ENCODE peak calls at places on chromosome 22, in nine cellular contexts. One of them, this sample, is unnamed.

GRCh38 chr22:17266261-17266971 is 47.2 kb upstream of the ADA2 start:
- DNase-seq in cardiac muscle cell: peak; percentile 26
- DNase-seq in fibroblast of lung: no peak
- DNase-seq in tibial nerve: no peak
- DNase-seq in left lung: no peak
- DNase-seq in left ventricle myocardium inferior: peak; percentile 45
- DNase-seq in psoas muscle: peak; percentile 64
- DNase-seq in breast epithelium: no peak
- DNase-seq in adrenal gland: no peak
- DNase-seq in this sample: peak; percentile 68

GRCh38 chr22:25892678-25893077 is 150.7 kb downstream of the MYO18B start:
- DNase-seq in cardiac muscle cell: no peak
- DNase-seq in psoas muscle: no peak
- DNase-seq in tibial nerve: no peak
- DNase-seq in left ventricle myocardium inferior: no peak
- DNase-seq in left lung: no peak
- DNase-seq in fibroblast of lung: no peak
- DNase-seq in adrenal gland: no peak
- DNase-seq in breast epithelium: no peak
- DNase-seq in this sample: no peak

GRCh38 chr22:31313366-31314147 is 21.3 kb upstream of the PIK3IP1 start:
- DNase-seq in adrenal gland: peak; percentile 89
- DNase-seq in tibial nerve: peak; percentile 52
- DNase-seq in breast epithelium: peak; percentile 89
- DNase-seq in cardiac muscle cell: peak; percentile 89
- DNase-seq in left ventricle myocardium inferior: peak; percentile 57
- DNase-seq in psoas muscle: peak; percentile 69
- DNase-seq in left lung: no peak
- DNase-seq in fibroblast of lung: peak; percentile 61
- DNase-seq in this sample: peak; percentile 89

GRCh38 chr22:48676266-48677167 is 1151.2 kb downstream of the BRD1 start:
- DNase-seq in cardiac muscle cell: no peak
- DNase-seq in fibroblast of lung: no peak
- DNase-seq in tibial nerve: no peak
- DNase-seq in adrenal gland: no peak
- DNase-seq in breast epithelium: no peak
- DNase-seq in left lung: peak; percentile 51
- DNase-seq in psoas muscle: peak; percentile 32
- DNase-seq in left ventricle myocardium inferior: no peak
- DNase-seq in this sample: no peak

GRCh38 chr22:26777402-26777801 is 120.0 kb downstream of the MIAT start:
- DNase-seq in cardiac muscle cell: peak; percentile 25
- DNase-seq in breast epithelium: no peak
- DNase-seq in left ventricle myocardium inferior: no peak
- DNase-seq in tibial nerve: no peak
- DNase-seq in psoas muscle: no peak
- DNase-seq in fibroblast of lung: peak; percentile 59
- DNase-seq in left lung: no peak
- DNase-seq in adrenal gland: peak; percentile 89
- DNase-seq in this sample: no peak

GRCh38 chr22:49380095-49380827 is 447.4 kb downstream of the BRD1 start:
- DNase-seq in left lung: no peak
- DNase-seq in adrenal gland: no peak
- DNase-seq in fibroblast of lung: no peak
- DNase-seq in tibial nerve: no peak
- DNase-seq in psoas muscle: no peak
- DNase-seq in breast epithelium: peak; percentile 6
- DNase-seq in left ventricle myocardium inferior: no peak
- DNase-seq in cardiac muscle cell: no peak
- DNase-seq in this sample: no peak

GRCh38 chr22:41995211-41995610 is 3.4 kb upstream of the WBP2NL start:
- DNase-seq in tibial nerve: no peak
- DNase-seq in cardiac muscle cell: no peak
- DNase-seq in left ventricle myocardium inferior: no peak
- DNase-seq in left lung: no peak
- DNase-seq in adrenal gland: no peak
- DNase-seq in breast epithelium: peak; percentile 25
- DNase-seq in psoas muscle: no peak
- DNase-seq in fibroblast of lung: no peak
- DNase-seq in this sample: no peak

GRCh38 chr22:33210129-33210784 is 152.1 kb upstream of the SYN3 start:
- DNase-seq in breast epithelium: no peak
- DNase-seq in psoas muscle: no peak
- DNase-seq in cardiac muscle cell: peak; percentile 48
- DNase-seq in left lung: no peak
- DNase-seq in tibial nerve: no peak
- DNase-seq in left ventricle myocardium inferior: no peak
- DNase-seq in fibroblast of lung: peak; percentile 5
- DNase-seq in adrenal gland: peak; percentile 29
- DNase-seq in this sample: no peak

GRCh38 chr22:32674925-32675825 is 126.3 kb upstream of the TIMP3 start:
- DNase-seq in cardiac muscle cell: peak; percentile 34
- DNase-seq in psoas muscle: peak; percentile 62
- DNase-seq in tibial nerve: no peak
- DNase-seq in left ventricle myocardium inferior: peak; percentile 36
- DNase-seq in adrenal gland: no peak
- DNase-seq in breast epithelium: no peak
- DNase-seq in left lung: no peak
- DNase-seq in fibroblast of lung: no peak
- DNase-seq in this sample: no peak

GRCh38 chr22:40397436-40397835 is 27.0 kb downstream of the SGSM3 start:
- DNase-seq in fibroblast of lung: peak; percentile 59
- DNase-seq in tibial nerve: no peak
- DNase-seq in breast epithelium: no peak
- DNase-seq in adrenal gland: no peak
- DNase-seq in cardiac muscle cell: peak; percentile 58
- DNase-seq in left ventricle myocardium inferior: no peak
- DNase-seq in left lung: peak; percentile 21
- DNase-seq in psoas muscle: no peak
- DNase-seq in this sample: no peak

GRCh38 chr22:30420401-30421178 is 5.0 kb upstream of the MTFP1 start:
- DNase-seq in cardiac muscle cell: peak; percentile 88
- DNase-seq in breast epithelium: no peak
- DNase-seq in left ventricle myocardium inferior: no peak
- DNase-seq in tibial nerve: no peak
- DNase-seq in fibroblast of lung: peak; percentile 96
- DNase-seq in left lung: no peak
- DNase-seq in psoas muscle: no peak
- DNase-seq in adrenal gland: no peak
- DNase-seq in this sample: no peak

DNA sequence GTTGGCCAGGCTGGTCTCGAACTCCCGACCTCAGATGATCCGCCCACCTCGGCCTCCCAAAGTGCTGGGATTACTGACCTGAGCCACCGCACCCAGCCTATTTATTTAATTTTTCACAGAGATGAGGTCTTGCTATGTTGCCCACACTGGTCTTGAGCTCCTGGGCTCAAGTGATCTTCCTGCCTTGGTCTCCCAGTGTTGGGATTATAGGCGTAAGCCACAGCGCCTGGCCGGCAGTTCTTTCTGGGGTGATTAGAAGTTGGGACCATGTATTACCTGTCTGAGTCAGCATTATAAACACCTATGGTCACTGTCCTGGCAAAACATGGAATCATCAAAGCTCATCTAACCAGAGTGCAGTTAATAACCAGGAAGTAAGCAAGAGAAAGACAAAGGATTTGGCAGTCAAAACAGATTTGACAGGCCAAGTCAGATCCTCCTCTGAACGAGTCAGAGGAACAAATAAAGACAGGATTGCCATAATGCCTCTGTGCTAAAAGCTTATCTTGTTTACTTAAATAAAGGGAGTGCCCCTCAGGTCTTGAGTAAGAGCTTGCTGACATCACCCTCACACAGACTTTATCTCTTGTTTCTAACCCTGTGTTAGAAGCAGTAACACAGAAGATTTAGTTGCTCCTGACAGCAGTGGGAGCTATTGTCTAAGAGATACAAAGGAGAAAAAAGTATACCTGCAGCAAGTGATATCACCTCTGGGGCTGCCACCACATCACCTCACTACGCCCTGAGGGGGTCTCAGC is 3.7 kb downstream of the SERPIND1 start:
- DNase-seq in cardiac muscle cell: peak; percentile 95
- DNase-seq in tibial nerve: no peak
- DNase-seq in psoas muscle: no peak
- DNase-seq in adrenal gland: peak; percentile 64
- DNase-seq in left ventricle myocardium inferior: no peak
- DNase-seq in breast epithelium: no peak
- DNase-seq in left lung: no peak
- DNase-seq in fibroblast of lung: peak; percentile 88
- DNase-seq in this sample: peak; percentile 64
- TF ChIP-seq CTCF in cardiac muscle cell: peak; percentile 28
- TF ChIP-seq CTCF in tibial nerve: no peak
- TF ChIP-seq CTCF in psoas muscle: no peak
- TF ChIP-seq CTCF in adrenal gland: no peak
- TF ChIP-seq CTCF in left ventricle myocardium inferior: no peak
- TF ChIP-seq CTCF in breast epithelium: no peak
- TF ChIP-seq CTCF in left lung: no peak
- TF ChIP-seq CTCF in fibroblast of lung: no peak
- TF ChIP-seq CTCF in this sample: no peak

GRCh38 chr22:20191000-20191515 is 40.2 kb upstream of the CCDC188 start:
- DNase-seq in breast epithelium: no peak
- DNase-seq in tibial nerve: no peak
- DNase-seq in adrenal gland: no peak
- DNase-seq in left lung: no peak
- DNase-seq in fibroblast of lung: no peak
- DNase-seq in cardiac muscle cell: no peak
- DNase-seq in psoas muscle: no peak
- DNase-seq in left ventricle myocardium inferior: no peak
- DNase-seq in this sample: no peak

GRCh38 chr22:20192293-20192971 is 41.6 kb upstream of the CCDC188 start:
- DNase-seq in cardiac muscle cell: no peak
- DNase-seq in adrenal gland: no peak
- DNase-seq in left ventricle myocardium inferior: no peak
- DNase-seq in left lung: no peak
- DNase-seq in breast epithelium: no peak
- DNase-seq in fibroblast of lung: no peak
- DNase-seq in tibial nerve: no peak
- DNase-seq in psoas muscle: no peak
- DNase-seq in this sample: no peak

GRCh38 chr22:20192972-20193760 is 42.3 kb upstream of the CCDC188 start:
- DNase-seq in fibroblast of lung: no peak
- DNase-seq in cardiac muscle cell: no peak
- DNase-seq in left ventricle myocardium inferior: no peak
- DNase-seq in psoas muscle: no peak
- DNase-seq in adrenal gland: no peak
- DNase-seq in breast epithelium: no peak
- DNase-seq in left lung: no peak
- DNase-seq in tibial nerve: no peak
- DNase-seq in this sample: no peak

GRCh38 chr22:20193761-20194494 is 43.1 kb upstream of the CCDC188 start:
- DNase-seq in left lung: no peak
- DNase-seq in breast epithelium: no peak
- DNase-seq in left ventricle myocardium inferior: no peak
- DNase-seq in cardiac muscle cell: no peak
- DNase-seq in adrenal gland: no peak
- DNase-seq in psoas muscle: no peak
- DNase-seq in fibroblast of lung: no peak
- DNase-seq in tibial nerve: no peak
- DNase-seq in this sample: no peak

GRCh38 chr22:20191803-20192202 is 40.9 kb upstream of the CCDC188 start:
- DNase-seq in cardiac muscle cell: no peak
- DNase-seq in left ventricle myocardium inferior: no peak
- DNase-seq in breast epithelium: no peak
- DNase-seq in left lung: no peak
- DNase-seq in adrenal gland: no peak
- DNase-seq in fibroblast of lung: no peak
- DNase-seq in psoas muscle: no peak
- DNase-seq in tibial nerve: no peak
- DNase-seq in this sample: no peak
- H3K4me1 ChIP-seq in cardiac muscle cell: no peaks in the 10 kb centered on the region
- H3K4me1 ChIP-seq in left ventricle myocardium inferior: no peaks in the 10 kb centered on the region
- H3K4me1 ChIP-seq in breast epithelium: no peaks in the 10 kb centered on the region
- H3K4me1 ChIP-seq in left lung: no peaks in the 10 kb centered on the region
- H3K4me1 ChIP-seq in adrenal gland: no peaks in the 10 kb centered on the region
- H3K4me1 ChIP-seq in fibroblast of lung: no peaks in the 10 kb centered on the region
- H3K4me1 ChIP-seq in psoas muscle: no peaks in the 10 kb centered on the region
- H3K4me1 ChIP-seq in tibial nerve: no peaks in the 10 kb centered on the region
- H3K4me1 ChIP-seq in this sample: no peaks in the 10 kb centered on the region

GRCh38 chr22:43158778-43159483 is 7.6 kb downstream of the TSPO start:
- DNase-seq in left lung: no peak
- DNase-seq in cardiac muscle cell: no peak
- DNase-seq in breast epithelium: no peak
- DNase-seq in tibial nerve: no peak
- DNase-seq in fibroblast of lung: no peak
- DNase-seq in psoas muscle: peak; percentile 52
- DNase-seq in left ventricle myocardium inferior: no peak
- DNase-seq in adrenal gland: no peak
- DNase-seq in this sample: peak; percentile 32
- H3K9me3 ChIP-seq in left lung: no peaks in the 10 kb centered on the region
- H3K9me3 ChIP-seq in cardiac muscle cell: no peaks in the 10 kb centered on the region
- H3K9me3 ChIP-seq in breast epithelium: no peaks in the 10 kb centered on the region
- H3K9me3 ChIP-seq in tibial nerve: no peaks in the 10 kb centered on the region
- H3K9me3 ChIP-seq in fibroblast of lung: no peaks in the 10 kb centered on the region
- H3K9me3 ChIP-seq in psoas muscle: no peaks in the 10 kb centered on the region
- H3K9me3 ChIP-seq in left ventricle myocardium inferior: no peaks in the 10 kb centered on the region
- H3K9me3 ChIP-seq in adrenal gland: no peaks in the 10 kb centered on the region
- H3K9me3 ChIP-seq in this sample: no peaks in the 10 kb centered on the region

GRCh38 chr22:37824674-37825641 is 1.8 kb downstream of the GALR3 start:
- DNase-seq in fibroblast of lung: peak; percentile 50
- DNase-seq in cardiac muscle cell: peak; percentile 40
- DNase-seq in psoas muscle: no peak
- DNase-seq in tibial nerve: no peak
- DNase-seq in left lung: peak; percentile 82
- DNase-seq in adrenal gland: no peak
- DNase-seq in breast epithelium: no peak
- DNase-seq in left ventricle myocardium inferior: no peak
- DNase-seq in this sample: no peak
- TF ChIP-seq CTCF in fibroblast of lung: no peak
- TF ChIP-seq CTCF in cardiac muscle cell: no peak
- TF ChIP-seq CTCF in psoas muscle: no peak
- TF ChIP-seq CTCF in tibial nerve: no peak
- TF ChIP-seq CTCF in left lung: no peak
- TF ChIP-seq CTCF in adrenal gland: no peak
- TF ChIP-seq CTCF in breast epithelium: no peak
- TF ChIP-seq CTCF in left ventricle myocardium inferior: no peak
- TF ChIP-seq CTCF in this sample: no peak

This sample was measured in mucosa of descending colon.